ENCODE peak calls at places on chromosomes 3 and 15, in seven cellular contexts. Q, W, Z, O, H, T and F are unnamed samples.

GRCh38 chr3:69866988-69867720 is 127.9 kb downstream of the MITF start:
- DNase-seq in Q (no peak), Z (peak), H (no peak), W (no peak), T (no peak), O (no peak), F (peak)

GRCh38 chr3:173630849-173631248 is 233.3 kb downstream of the NLGN1 start:
- DNase-seq in T (no peak), H (no peak), Q (no peak), Z (no peak), O (no peak), W (no peak), F (no peak)

GRCh38 chr3:122067588-122068240 is 12.6 kb downstream of the CD86 start:
- DNase-seq in Q (no peak), O (no peak), H (peak), W (no peak), Z (no peak), T (no peak), F (no peak)

GRCh38 chr15:61173899-61174689 is 55.0 kb downstream of the RORA start:
- DNase-seq in W (no peak), O (no peak), H (no peak), Z (no peak), T (no peak), Q (no peak), F (no peak)

GRCh38 chr3:72255736-72256559 is 471.0 kb upstream of the PROK2 start:
- DNase-seq in T (peak), W (peak), Q (no peak), O (no peak), Z (no peak), H (no peak), F (peak)

GRCh38 chr15:55942332-55942731 is 51.1 kb downstream of the NEDD4 start:
- DNase-seq in T (no peak), W (no peak), H (peak), Z (no peak), O (no peak), Q (no peak), F (no peak)

GRCh38 chr3:11060500-11061251 is 68.1 kb downstream of the SLC6A1 start:
- DNase-seq in T (peak), H (peak), Z (peak), Q (no peak), W (peak), O (peak), F (peak)

GRCh38 chr3:128487813-128488635 is 5.0 kb downstream of the GATA2 start:
- DNase-seq in T (no peak), Q (peak), W (peak), H (peak), O (peak), Z (peak), F (peak)

GRCh38 chr3:107283948-107284347 is 93.3 kb upstream of the CCDC54 start:
- DNase-seq in T (no peak), H (no peak), Z (peak), O (no peak), W (no peak), Q (no peak), F (no peak)

GRCh38 chr15:35876762-35877161 is 330.8 kb upstream of the DPH6 start:
- DNase-seq in O (no peak), Z (no peak), H (no peak), W (no peak), T (no peak), Q (no peak), F (no peak)

GRCh38 chr3:167750273-167750971 is 14.9 kb downstream of the SERPINI1 start:
- DNase-seq in W (no peak), T (no peak), O (no peak), Z (no peak), Q (no peak), H (no peak), F (no peak)

GRCh38 chr15:65940618-65940909 is 71.3 kb downstream of the RAB11A start:
- DNase-seq in O (peak), Q (no peak), W (no peak), H (no peak), Z (peak), T (no peak), F (peak)

GRCh38 chr3:182862159-182862860 is 69.0 kb downstream of the ATP11B start:
- DNase-seq in O (no peak), H (no peak), Q (no peak), W (no peak), Z (no peak), T (no peak), F (no peak)

GRCh38 chr3:32862247-32863013 is 44.6 kb downstream of the TRIM71 start:
- DNase-seq in H (no peak), T (no peak), Q (no peak), Z (no peak), W (no peak), O (no peak), F (no peak)

GRCh38 chr3:52245322-52246263 is at the start of gene PPM1M:
- DNase-seq in Q (peak), Z (peak), W (peak), H (peak), O (no peak), T (no peak), F (peak)

GRCh38 chr3:56754753-56755365 is 46.9 kb downstream of the ARHGEF3 start:
- DNase-seq in Z (no peak), H (no peak), W (peak), O (no peak), Q (no peak), T (no peak), F (no peak)

GRCh38 chr3:191087391-191087790 is 111.7 kb upstream of the OSTN start:
- DNase-seq in H (no peak), Z (peak), O (no peak), Q (no peak), T (no peak), W (no peak), F (no peak)

GRCh38 chr3:13561967-13562366 is 13.0 kb downstream of the FBLN2 start:
- DNase-seq in Z (no peak), T (no peak), W (no peak), O (no peak), H (no peak), Q (no peak), F (no peak)

GRCh38 chr3:122572940-122573412 is 4.5 kb upstream of the PARP15 start:
- DNase-seq in H (peak), W (peak), O (peak), Q (peak), T (no peak), Z (peak), F (peak)

GRCh38 chr15:68207176-68207935 is 2.2 kb upstream of the CALML4 start:
- DNase-seq in Q (no peak), O (no peak), H (no peak), T (no peak), W (no peak), Z (no peak), F (no peak)

GRCh38 chr15:91882858-91883586 is 29.5 kb downstream of the SLCO3A1 start:
- DNase-seq in H (no peak), Z (no peak), W (no peak), O (no peak), T (no peak), Q (no peak), F (no peak)